ENCODE peak calls at places on chromosomes 6 and 20, in five cellular contexts. F is spleen, N is retinal pigment epithelial cell, U is tibial artery, R is sigmoid colon. H is an unnamed sample.

GRCh38 chr6:154057098-154057497 is 18.1 kb downstream of the OPRM1 start:
- DNase-seq in F (no peak), N (no peak), U (no peak), R (no peak), H (no peak)

GRCh38 chr6:71419217-71419953 is 130.8 kb downstream of the OGFRL1 start:
- DNase-seq in F (peak; percentile 70), N (no peak), U (no peak), R (no peak), H (peak; percentile 26)

GRCh38 chr20:61771805-61772350 is 293.8 kb downstream of the TAF4 start:
- DNase-seq in F (no peak), N (no peak), U (peak; percentile 13), R (peak; percentile 37), H (no peak)

GRCh38 chr20:16539280-16539679 is 34.0 kb downstream of the KIF16B start:
- DNase-seq in F (no peak), N (no peak), U (no peak), R (no peak), H (no peak)

GRCh38 chr20:4512891-4513550 is 208.7 kb upstream of the PRND start:
- DNase-seq in F (no peak), N (peak; percentile 84), U (no peak), R (no peak), H (no peak)

GRCh38 chr20:18314786-18315406 is 26.6 kb downstream of the ZNF133 start:
- DNase-seq in F (no peak), N (no peak), U (no peak), R (peak; percentile 50), H (no peak)

GRCh38 chr20:23235173-23236027 is 115.2 kb upstream of the NXT1 start:
- DNase-seq in F (peak; percentile 89), N (no peak), U (peak; percentile 73), R (no peak), H (peak; percentile 68)

GRCh38 chr6:16644540-16645250 is 116.6 kb downstream of the ATXN1 start:
- DNase-seq in F (no peak), N (no peak), U (no peak), R (no peak), H (no peak)

GRCh38 chr6:90610291-90610670 is 23.4 kb upstream of the MAP3K7 start:
- DNase-seq in F (no peak), N (no peak), U (no peak), R (no peak), H (no peak)

GRCh38 chr6:90369024-90369519 is 72.4 kb upstream of the BACH2 start:
- DNase-seq in F (no peak), N (peak; percentile 100), U (peak; percentile 82), R (peak; percentile 88), H (peak; percentile 33)

GRCh38 chr6:81613606-81614005 is 138.9 kb downstream of the TENT5A start:
- DNase-seq in F (no peak), N (no peak), U (no peak), R (no peak), H (no peak)

GRCh38 chr6:139977887-139978332 is 603.5 kb upstream of the CITED2 start:
- DNase-seq in F (no peak), N (peak; percentile 84), U (peak; percentile 33), R (no peak), H (no peak)

GRCh38 chr20:62239278-62239879 is 1.1 kb downstream of the OSBPL2 start:
- DNase-seq in F (peak; percentile 82), N (no peak), U (no peak), R (no peak), H (no peak)

GRCh38 chr20:10603971-10604864 is 69.6 kb downstream of the JAG1 start:
- DNase-seq in F (no peak), N (peak; percentile 73), U (peak; percentile 87), R (peak; percentile 87), H (peak; percentile 31)

GRCh38 chr6:48378874-48379407 is 267.9 kb upstream of the PTCHD4 start:
- DNase-seq in F (no peak), N (no peak), U (no peak), R (no peak), H (no peak)

GRCh38 chr20:23059831-23060230 is 10.4 kb upstream of the THBD start:
- DNase-seq in F (no peak), N (no peak), U (no peak), R (no peak), H (no peak)

DNA sequence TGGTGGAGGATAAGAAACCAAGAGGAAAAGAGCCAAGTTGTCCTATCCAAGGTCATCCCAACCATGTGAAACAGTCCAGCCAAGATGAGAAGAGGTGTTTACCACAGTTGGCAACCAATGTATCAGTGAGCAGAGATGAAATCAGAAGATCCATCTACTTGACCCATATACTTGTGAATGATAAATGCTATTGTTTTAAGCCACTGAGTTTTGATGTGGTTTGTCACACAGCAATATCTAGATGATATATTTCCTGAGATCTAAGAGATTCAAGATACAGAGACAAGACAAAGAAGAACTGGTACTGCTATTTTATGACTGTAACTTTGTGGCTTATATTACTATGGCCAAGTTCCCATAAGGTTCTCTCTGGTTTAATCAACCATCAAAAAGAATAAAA is 721.2 kb downstream of the MAFB start:
- DNase-seq in F (no peak), N (no peak), U (no peak), R (no peak), H (no peak)
- H3K4me3 ChIP-seq in F (no peak overlapping the region), N (no peak overlapping the region), U (no peak overlapping the region), R (no peak overlapping the region), H (no peak overlapping the region)

DNA sequence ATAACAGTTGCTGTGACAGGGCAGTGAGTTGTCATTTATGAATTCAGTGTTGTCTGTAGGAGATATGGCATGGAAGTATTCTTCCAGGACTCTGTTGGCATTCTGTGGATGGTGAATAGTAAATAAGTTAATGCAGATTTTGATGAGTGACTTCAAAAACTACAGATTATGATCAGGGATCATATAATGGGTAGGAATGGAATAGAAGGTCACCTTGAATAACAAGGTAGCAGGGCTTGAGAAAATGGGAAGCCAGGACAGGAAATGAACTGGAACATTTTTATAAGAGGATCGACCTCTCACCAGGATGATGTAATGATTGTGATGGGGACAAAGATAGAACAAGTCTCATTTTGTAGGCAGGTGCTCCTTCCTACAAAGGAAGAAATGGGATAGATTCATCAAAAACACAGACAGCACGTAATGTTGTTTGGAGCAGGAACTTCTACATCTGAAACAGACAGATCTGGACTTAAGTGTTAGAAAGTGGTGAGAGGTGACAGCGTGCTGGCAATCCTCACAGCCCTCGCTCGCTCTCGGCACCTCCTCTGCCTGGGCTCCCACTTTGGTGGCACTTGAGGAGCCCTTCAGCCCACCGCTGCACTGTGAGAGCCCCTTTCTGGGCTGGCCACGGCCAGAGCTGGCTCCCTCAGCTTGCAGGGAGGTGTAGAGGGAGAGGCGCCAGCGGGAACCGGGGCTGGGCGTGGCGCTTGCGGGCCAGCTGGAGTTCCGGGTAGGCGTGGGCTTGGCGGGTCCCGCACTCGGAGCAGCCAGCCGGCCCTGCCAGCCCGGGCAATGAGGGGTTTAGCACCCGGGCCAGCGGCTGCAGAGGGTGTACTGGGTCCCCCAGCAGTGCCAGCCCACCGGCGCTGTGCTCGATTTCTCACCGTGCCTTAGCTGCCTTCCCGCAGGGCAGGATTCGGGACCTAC is 30.8 kb upstream of the SSR1 start:
- DNase-seq in F (no peak), N (no peak), U (no peak), R (no peak), H (no peak)
- H3K4me3 ChIP-seq in F (no peak overlapping the region), N (no peak overlapping the region), U (no peak overlapping the region), R (no peak overlapping the region), H (no peak overlapping the region)

DNA sequence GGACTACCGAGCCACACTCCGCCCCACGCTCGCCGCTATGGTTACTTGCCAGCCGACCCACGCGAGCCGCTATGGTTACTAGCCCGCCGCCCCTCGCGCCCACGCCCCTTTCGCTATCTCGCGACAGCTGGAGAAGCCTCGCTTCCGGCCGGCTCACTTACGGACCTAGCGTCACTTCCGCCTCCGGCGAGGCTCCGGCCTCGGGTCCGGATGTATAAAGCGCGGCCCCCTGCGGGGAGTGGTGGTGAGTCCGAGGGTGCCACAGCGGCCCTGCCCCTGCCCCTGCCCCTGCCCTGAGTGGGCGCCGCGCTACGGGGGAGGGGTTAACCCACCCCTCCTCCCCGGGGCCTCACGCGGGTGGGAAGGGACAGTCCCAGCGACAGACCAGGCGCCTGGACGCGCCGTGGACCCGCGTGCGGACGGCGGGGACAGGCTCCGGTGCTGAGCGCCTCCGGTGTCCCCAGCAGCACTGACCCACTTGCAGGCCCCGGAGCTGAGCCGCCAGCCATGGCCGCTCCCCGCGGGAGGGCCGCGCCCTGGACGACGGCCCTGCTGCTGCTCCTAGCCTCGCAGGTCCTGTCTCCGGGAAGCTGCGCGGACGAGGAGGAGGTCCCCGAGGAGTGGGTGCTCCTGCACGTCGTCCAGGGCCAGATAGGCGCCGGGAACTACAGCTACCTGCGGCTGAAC is at the start of the genes C6orf120 and WDR27:
- DNase-seq in F (peak; percentile 99), N (peak; percentile 79), U (peak; percentile 96), R (peak; percentile 98), H (peak; percentile 96)
- H3K4me3 ChIP-seq in F (peak within 1 kb of the TSS; percentile 93), N (peak within 1 kb of the TSS; percentile 89), U (peak within 1 kb of the TSS; percentile 85), R (peak within 1 kb of the TSS; percentile 95), H (peak within 1 kb of the TSS; percentile 96)

GRCh38 chr20:728022-728944 is 40.0 kb downstream of the SLC52A3 start:
- DNase-seq in F (peak; percentile 74), N (no peak), U (no peak), R (no peak), H (peak; percentile 59)
- H3K4me3 ChIP-seq in F (peak overlapping the region; percentile 29), N (peak overlapping the region; percentile 18), U (peak overlapping the region; percentile 14), R (peak overlapping the region; percentile 40), H (peak overlapping the region; percentile 74)

DNA sequence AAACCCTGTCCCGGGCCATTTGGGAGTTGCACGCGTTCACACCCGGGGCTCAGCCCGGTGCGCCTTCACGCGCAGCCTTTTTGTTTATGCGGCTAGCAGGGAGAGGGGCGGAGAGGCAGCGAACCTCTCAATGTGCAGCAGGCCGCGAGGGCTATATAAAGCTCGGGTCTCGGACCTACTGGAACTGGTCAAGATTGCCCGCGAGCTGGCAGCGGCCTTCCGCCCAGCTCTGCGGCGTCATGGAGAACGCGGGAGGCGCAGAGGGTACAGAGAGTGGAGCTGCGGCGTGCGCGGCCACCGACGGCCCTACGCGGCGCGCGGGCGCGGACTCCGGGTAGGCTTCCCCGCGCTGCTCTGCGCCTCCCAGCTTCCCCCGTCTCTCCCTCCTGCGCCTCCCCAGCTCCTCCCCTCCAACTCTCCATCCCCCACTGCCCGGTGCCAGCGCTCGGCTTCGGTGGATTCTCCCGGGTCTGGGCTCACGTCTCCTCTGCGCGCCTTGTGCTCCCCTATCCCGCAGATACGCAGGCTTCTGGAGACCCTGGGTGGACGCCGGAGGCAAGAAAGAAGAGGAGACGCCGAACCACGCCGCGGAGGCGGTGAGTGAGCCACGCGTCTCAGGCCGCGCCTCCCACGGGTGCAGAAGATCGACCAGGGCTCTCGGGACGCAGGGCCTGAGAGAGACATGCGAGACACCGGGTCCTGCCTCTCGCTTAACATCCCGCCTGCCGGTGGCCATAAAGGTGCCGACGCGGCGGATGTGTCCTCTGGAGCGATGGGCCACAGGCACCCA is at the start of gene RIPPLY2:
- DNase-seq in F (peak; percentile 71), N (no peak), U (no peak), R (no peak), H (peak; percentile 15)
- H3K4me3 ChIP-seq in F (peak within 1 kb of the TSS; percentile 45), N (peak within 1 kb of the TSS; percentile 59), U (peak within 1 kb of the TSS; percentile 55), R (peak within 1 kb of the TSS; percentile 56), H (peak within 1 kb of the TSS; percentile 64)

DNA sequence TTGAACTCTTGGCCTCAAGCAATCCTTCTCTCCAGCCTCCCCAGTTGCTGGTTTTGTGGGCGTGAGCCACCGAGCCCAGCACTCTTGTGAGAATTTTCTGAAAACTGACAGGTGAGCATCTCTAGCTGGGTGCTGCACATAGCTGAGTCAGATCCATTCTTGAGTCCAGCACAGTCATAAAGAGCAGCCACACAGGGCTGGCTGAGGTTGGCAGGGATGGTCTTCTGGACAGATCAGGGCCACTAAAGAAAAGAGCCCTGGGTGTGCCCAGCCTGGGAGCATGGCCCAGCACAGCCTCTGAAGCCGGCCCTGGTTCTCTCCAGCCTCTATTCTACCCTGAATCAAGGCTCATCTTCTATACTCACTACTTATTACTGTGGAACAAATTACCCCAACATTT is 11.5 kb downstream of the DLGAP4 start:
- DNase-seq in F (peak; percentile 10), N (no peak), U (no peak), R (no peak), H (no peak)
- H3K4me3 ChIP-seq in F (no peak overlapping the region), N (no peak overlapping the region), U (no peak overlapping the region), R (no peak overlapping the region), H (no peak overlapping the region)

H was measured in left ventricle myocardium inferior.